ENCODE peak calls at places on chromosome 4, in five cellular contexts. H, T, M, L and S are unnamed samples.

GRCh38 chr4:14783011-14783877 is 219.0 kb upstream of the CPEB2 start:
- DNase-seq in L (peak; percentile 67), H (no peak), T (no peak), M (no peak), S (no peak)

GRCh38 chr4:183249854-183250253 is 70.2 kb downstream of the CLDN22 start:
- DNase-seq in L (no peak), H (no peak), T (no peak), M (no peak), S (no peak)

GRCh38 chr4:162838671-162839070 is 328.0 kb downstream of the NAF1 start:
- DNase-seq in T (no peak), M (no peak), L (no peak), H (no peak), S (peak; percentile 43)

GRCh38 chr4:183610613-183611012 is 48.4 kb downstream of the RWDD4 start:
- DNase-seq in M (no peak), T (no peak), H (no peak), L (no peak), S (no peak)

GRCh38 chr4:108943371-108943770 is 180.5 kb upstream of the ETNPPL start:
- DNase-seq in M (no peak), T (no peak), L (no peak), H (no peak), S (no peak)

GRCh38 chr4:138414202-138414601 is 172.1 kb upstream of the SLC7A11 start:
- DNase-seq in L (no peak), M (no peak), T (no peak), H (no peak), S (no peak)

GRCh38 chr4:83334425-83335241 is at the start of gene HPSE:
- DNase-seq in H (peak; percentile 94), T (peak; percentile 67), M (peak; percentile 82), L (peak; percentile 93), S (peak; percentile 96)

GRCh38 chr4:116358633-116359222 is 726.6 kb downstream of the TRAM1L1 start:
- DNase-seq in H (peak; percentile 41), T (peak; percentile 75), M (peak; percentile 56), L (peak; percentile 87), S (peak; percentile 69)

GRCh38 chr4:5899396-5899795 is 6.5 kb upstream of the CRMP1 start:
- DNase-seq in L (no peak), M (no peak), H (no peak), T (no peak), S (no peak)

GRCh38 chr4:105972946-105973621 is 77.8 kb downstream of the NPNT start:
- DNase-seq in M (no peak), H (no peak), T (no peak), L (no peak), S (no peak)